ENCODE peak calls at places on chromosome 22, in seven cellular contexts. U, T, H, O, D, Y and P are unnamed samples.

GRCh38 chr22:38097557-38098409 is 12.7 kb downstream of the BAIAP2L2 start:
- DNase-seq in D (peak), U (peak), O (peak), Y (no peak), H (peak), T (peak), P (peak)

GRCh38 chr22:26589367-26589844 is 526 bp downstream of the TPST2 start:
- DNase-seq in Y (peak), D (peak), U (peak), H (peak), T (no peak), O (peak), P (peak)

GRCh38 chr22:25900880-25901279 is 158.9 kb downstream of the MYO18B start:
- DNase-seq in T (no peak), Y (no peak), U (no peak), D (peak), O (no peak), H (no peak), P (no peak)

GRCh38 chr22:27401321-27401720 is 400.2 kb downstream of the MN1 start:
- DNase-seq in D (no peak), Y (no peak), H (no peak), T (no peak), U (no peak), O (no peak), P (peak)

GRCh38 chr22:17483670-17484372 is 79.5 kb upstream of the SLC25A18 start:
- DNase-seq in H (no peak), Y (no peak), D (no peak), U (peak), O (no peak), T (no peak), P (no peak)

GRCh38 chr22:27224485-27225364 is 567.3 kb downstream of the MIAT start:
- DNase-seq in U (peak), T (no peak), Y (no peak), D (no peak), H (no peak), O (no peak), P (peak)

GRCh38 chr22:19902245-19902699 is 39.3 kb upstream of the COMT start:
- DNase-seq in D (no peak), O (no peak), T (peak), H (no peak), Y (no peak), U (no peak), P (no peak)

GRCh38 chr22:46542011-46542985 is 4.9 kb upstream of the CELSR1 start:
- DNase-seq in Y (peak), O (peak), T (peak), U (peak), H (peak), D (peak), P (peak)

GRCh38 chr22:18091916-18092526 is 14.2 kb downstream of the PEX26 start:
- DNase-seq in O (no peak), T (no peak), U (no peak), Y (no peak), H (no peak), D (no peak), P (peak)

GRCh38 chr22:23537421-23537820 is 42.7 kb downstream of the IGLL1 start:
- DNase-seq in T (peak), H (no peak), D (no peak), U (no peak), O (no peak), Y (no peak), P (no peak)

GRCh38 chr22:31286360-31287255 is 5.7 kb downstream of the PIK3IP1 start:
- DNase-seq in H (no peak), U (peak), D (no peak), T (no peak), Y (no peak), O (no peak), P (no peak)

GRCh38 chr22:17198188-17199130 is 20.8 kb downstream of the ADA2 start:
- DNase-seq in U (peak), T (peak), Y (no peak), O (peak), H (peak), D (peak), P (no peak)

GRCh38 chr22:32735516-32735915 is 66.0 kb upstream of the TIMP3 start:
- DNase-seq in O (no peak), U (no peak), Y (peak), D (no peak), T (no peak), H (no peak), P (no peak)

GRCh38 chr22:32737811-32738210 is 63.7 kb upstream of the TIMP3 start:
- DNase-seq in U (no peak), Y (peak), O (no peak), T (no peak), H (no peak), D (no peak), P (peak)

GRCh38 chr22:32733196-32733595 is 68.3 kb upstream of the TIMP3 start:
- DNase-seq in O (no peak), D (no peak), H (no peak), Y (no peak), T (no peak), U (no peak), P (no peak)

GRCh38 chr22:32733900-32734299 is 67.6 kb upstream of the TIMP3 start:
- DNase-seq in O (no peak), U (no peak), T (no peak), H (no peak), Y (no peak), D (no peak), P (no peak)

DNA sequence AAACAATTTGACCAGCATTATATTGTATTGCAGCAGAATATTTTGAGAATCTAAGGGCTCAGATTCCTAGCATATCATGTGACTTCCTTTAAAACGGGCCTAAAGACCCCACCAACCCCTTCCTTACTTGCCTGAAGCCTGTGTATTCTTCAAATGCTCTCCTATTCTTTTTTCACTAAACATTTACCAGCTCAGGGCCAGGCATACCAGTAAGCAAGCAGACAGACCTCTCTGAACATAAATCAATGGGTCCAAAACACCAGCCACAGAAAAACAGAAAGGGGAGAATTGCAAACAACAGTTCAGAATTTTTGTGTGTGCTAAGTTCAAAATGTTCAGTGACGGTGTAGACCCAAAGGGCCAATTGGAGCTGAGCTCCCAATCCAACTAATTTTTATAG is 64.8 kb upstream of the TIMP3 start:
- DNase-seq in T (no peak), D (no peak), H (no peak), U (no peak), Y (peak), O (no peak), P (no peak)
- H2AK5ac ChIP-seq in T (no peak), D (no peak), H (no peak), U (no peak), Y (no peak), O (no peak), P (no peak)

GRCh38 chr22:40953446-40953845 is 2.3 kb downstream of the RBX1 start:
- DNase-seq in U (peak), T (no peak), Y (no peak), O (no peak), D (peak), H (no peak), P (no peak)

GRCh38 chr22:40954095-40954494 is 2.9 kb downstream of the RBX1 start:
- DNase-seq in H (no peak), D (no peak), T (no peak), Y (no peak), U (no peak), O (no peak), P (no peak)

GRCh38 chr22:40960137-40960536 is 9.0 kb downstream of the RBX1 start:
- DNase-seq in H (no peak), T (no peak), O (no peak), D (peak), U (no peak), Y (no peak), P (no peak)

GRCh38 chr22:40955516-40955915 is 4.3 kb downstream of the RBX1 start:
- DNase-seq in D (no peak), O (no peak), H (no peak), Y (peak), T (no peak), U (peak), P (peak)

GRCh38 chr22:40958329-40958728 is 7.2 kb downstream of the RBX1 start:
- DNase-seq in O (no peak), T (no peak), D (no peak), H (no peak), Y (no peak), U (no peak), P (no peak)
- H2AK5ac ChIP-seq in O (no peak), T (no peak), D (no peak), H (no peak), Y (no peak), U (no peak), P (no peak)

DNA sequence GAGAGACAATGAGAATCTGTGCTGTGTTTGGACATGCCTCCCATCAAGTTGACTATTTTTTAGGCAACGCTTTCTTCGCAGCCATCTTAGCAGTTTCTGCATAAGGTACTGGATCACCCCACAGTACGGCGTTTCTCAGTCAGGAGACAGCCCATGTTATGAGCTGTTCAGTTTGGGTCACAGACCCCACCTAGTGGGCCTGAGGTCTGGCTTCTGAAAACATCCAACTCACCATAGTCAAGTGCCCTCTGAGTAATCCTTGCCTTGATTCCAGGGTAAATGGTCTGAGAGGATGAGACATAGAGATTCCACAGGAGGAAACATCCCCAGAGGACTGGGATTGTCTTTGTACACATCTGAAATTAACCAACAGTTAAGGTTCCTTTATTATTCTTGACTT is 7.2 kb downstream of the BPIFC start:
- DNase-seq in O (no peak), D (no peak), H (no peak), Y (no peak), U (no peak), T (no peak), P (no peak)
- H2AK5ac ChIP-seq in O (no peak), D (no peak), H (no peak), Y (no peak), U (no peak), T (no peak), P (no peak)

DNA sequence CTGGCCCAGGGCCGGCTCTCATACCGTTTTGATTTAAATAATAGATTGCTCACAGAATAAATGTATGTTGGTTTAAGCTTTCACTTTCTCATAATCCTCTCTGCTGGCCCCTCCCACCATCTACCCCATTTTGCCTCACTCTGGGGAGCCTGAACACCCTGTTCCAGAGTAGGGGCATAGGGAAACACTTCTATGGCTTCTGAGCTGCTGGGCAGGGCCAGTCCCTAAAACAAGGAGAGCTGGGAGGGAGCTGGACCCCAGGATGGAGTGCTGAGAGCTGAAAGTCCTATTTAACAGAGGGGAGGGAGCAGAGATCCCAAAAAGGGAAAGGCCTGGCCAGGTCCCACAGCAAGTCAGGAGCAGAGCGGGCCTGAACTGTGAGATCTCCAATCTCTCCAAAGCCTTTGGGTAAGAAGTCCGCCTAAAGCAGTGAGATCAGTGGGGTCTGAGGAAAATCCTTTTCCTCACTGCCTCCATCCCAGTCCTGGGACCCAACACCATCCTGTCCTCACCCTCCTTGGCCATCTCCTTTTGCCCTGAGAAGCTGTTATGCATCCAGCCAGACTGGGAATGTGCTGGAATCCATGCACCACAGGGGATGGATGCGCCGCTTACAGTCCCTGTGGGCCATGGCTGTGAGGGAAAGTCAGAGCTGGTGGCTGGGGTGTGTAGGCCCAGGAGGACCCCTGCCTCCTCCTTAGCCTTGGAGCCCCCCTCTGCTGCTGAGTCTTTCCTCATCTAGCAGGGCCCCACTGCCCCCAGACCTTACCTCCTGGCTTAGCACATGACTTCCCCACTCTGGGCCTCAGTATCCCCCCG is 8.7 kb downstream of the LRRC75B start:
- DNase-seq in D (no peak), T (no peak), Y (no peak), H (no peak), U (no peak), O (no peak), P (no peak)
- H2AK5ac ChIP-seq in D (no peak), T (no peak), Y (no peak), H (no peak), U (no peak), O (no peak), P (peak)

DNA sequence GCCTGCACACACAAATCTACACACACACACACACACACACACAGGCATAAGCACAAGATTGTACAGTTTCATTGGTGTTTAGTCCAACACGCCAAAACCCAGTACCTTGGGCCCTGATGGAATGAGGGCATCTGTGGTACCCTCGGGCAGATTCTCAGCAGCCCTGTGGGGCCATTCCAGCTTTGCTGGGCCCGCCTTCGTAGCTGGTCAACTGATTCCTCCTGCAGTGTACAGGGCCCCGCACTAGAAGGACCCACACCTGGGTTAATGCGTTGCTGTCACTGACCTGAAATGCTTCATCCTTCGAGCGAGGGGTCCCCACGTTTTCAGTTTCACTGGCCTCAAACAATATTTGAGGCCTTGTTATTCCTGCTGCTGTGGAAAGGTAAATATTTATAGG is 731.2 kb downstream of the BRD1 start:
- DNase-seq in U (no peak), D (no peak), Y (no peak), T (no peak), O (no peak), H (no peak), P (no peak)
- H2AK5ac ChIP-seq in U (no peak), D (no peak), Y (no peak), T (no peak), O (peak), H (no peak), P (no peak)

GRCh38 chr22:44213489-44214043 is 32.8 kb downstream of the PARVG start:
- DNase-seq in Y (no peak), D (no peak), O (no peak), T (no peak), H (no peak), U (no peak), P (no peak)

GRCh38 chr22:44212936-44213335 is 32.2 kb downstream of the PARVG start:
- DNase-seq in O (no peak), D (no peak), Y (no peak), T (no peak), H (no peak), U (no peak), P (no peak)

GRCh38 chr22:44215287-44215686 is 34.6 kb downstream of the PARVG start:
- DNase-seq in Y (no peak), D (no peak), T (no peak), O (no peak), H (no peak), U (no peak), P (no peak)

GRCh38 chr22:44214187-44214586 is 33.5 kb downstream of the PARVG start:
- DNase-seq in H (no peak), U (no peak), Y (no peak), D (no peak), T (no peak), O (peak), P (no peak)

DNA sequence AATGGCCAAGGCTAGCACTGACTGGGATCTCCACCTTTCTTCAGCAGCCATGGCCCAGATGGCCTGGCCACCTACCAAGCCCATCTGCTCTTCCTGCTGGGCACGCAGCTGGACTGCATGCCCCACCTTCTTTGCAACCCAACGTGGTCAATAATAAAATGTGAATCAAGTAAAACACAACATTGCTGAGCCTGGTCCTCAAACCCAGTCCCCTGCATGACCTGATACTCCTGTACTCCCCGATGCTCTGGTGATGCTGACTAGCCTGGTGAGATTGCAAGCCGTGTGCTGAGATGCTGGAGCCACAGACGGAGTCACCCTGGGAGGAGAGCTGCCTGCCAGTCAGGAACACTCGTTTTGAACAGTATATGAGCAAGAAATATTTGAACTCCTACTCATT is 34.0 kb downstream of the PARVG start:
- DNase-seq in D (no peak), T (no peak), O (peak), Y (no peak), H (no peak), U (no peak), P (no peak)
- H2AK5ac ChIP-seq in D (no peak), T (no peak), O (no peak), Y (no peak), H (no peak), U (no peak), P (no peak)

DNA sequence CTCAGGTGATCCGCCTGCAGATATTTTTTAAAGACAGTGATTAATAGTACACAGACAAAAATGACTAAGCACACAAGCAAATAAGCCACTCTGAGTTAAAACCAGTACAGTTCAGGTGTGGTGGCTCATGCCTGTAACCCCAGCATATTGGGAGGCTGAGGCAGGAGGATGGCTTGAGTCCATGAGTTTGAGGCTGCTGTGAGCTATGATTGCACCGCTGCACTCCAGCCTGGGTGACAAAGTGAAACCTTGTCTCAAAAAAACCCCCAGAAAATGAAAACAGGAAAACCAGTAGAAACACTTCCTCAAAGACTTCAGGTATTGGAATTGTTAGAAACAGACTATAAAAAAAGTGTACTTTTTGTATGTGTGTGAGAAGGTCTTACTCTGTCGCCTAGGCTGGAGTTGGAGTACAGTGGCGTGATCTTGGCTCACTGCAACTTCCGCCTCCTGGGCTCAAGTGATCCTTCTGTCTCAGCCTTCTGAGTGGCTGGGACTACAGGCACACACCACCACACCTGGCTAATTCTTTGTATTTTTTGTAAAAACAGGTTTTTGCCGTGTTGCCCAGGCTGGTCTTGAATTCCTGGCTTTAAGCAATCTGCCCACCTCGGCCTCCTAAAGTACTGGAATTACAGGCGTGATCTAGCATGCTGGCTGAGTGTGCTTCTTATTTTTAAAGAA is 33.1 kb downstream of the PPP6R2 start:
- DNase-seq in Y (no peak), D (no peak), H (no peak), U (no peak), T (no peak), O (no peak), P (no peak)
- H2AK5ac ChIP-seq in Y (no peak), D (no peak), H (no peak), U (no peak), T (no peak), O (no peak), P (no peak)

DNA sequence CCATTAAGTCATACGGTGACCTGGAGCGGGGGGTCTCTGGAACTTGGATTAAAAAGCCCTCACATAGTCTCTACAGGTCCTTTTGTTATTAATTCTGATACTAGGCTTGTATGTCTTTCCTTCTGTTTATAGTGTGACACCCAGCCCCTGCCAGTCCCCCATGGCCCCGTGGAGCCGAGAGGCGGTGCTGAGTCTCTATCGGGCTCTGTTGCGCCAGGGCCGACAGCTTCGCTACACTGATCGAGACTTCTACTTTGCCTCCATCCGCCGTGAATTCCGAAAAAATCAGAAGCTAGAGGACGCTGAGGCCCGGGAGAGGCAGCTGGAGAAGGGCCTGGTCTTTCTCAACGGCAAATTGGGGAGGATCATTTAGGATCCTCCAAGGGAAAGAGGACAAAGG is 2.0 kb downstream of the MIEF1 start:
- DNase-seq in D (no peak), H (no peak), Y (no peak), T (no peak), U (no peak), O (no peak), P (no peak)
- H2AK5ac ChIP-seq in D (no peak), H (no peak), Y (no peak), T (no peak), U (no peak), O (no peak), P (no peak)

DNA sequence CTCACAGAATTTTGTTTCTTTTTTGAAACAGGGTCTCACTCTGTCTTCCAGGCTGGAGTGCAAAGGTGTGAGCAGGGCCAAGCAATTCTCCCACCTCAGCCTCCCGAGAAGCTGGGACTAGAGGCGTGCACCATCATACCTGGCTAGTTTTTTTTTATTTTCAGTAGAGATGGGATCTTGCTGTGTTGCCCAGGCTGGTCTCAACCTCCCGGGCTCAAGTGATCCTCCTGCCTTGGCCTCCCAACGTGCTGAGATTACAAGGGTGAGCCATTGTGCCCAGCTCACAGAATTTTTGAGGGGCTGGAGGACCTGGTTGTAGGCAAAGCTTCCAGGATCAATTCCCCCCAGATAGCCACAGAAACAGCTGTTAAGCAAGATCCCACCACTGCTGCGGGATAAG is 47.1 kb upstream of the RBFOX2 start:
- DNase-seq in T (no peak), D (no peak), Y (no peak), U (no peak), H (no peak), O (no peak), P (no peak)
- H2AK5ac ChIP-seq in T (no peak), D (no peak), Y (no peak), U (no peak), H (no peak), O (no peak), P (no peak)